ENCODE peak calls at places on chromosomes 13 and 19, in seven cellular contexts. X is heart right ventricle, Y is dorsolateral prefrontal cortex, U is thoracic aorta, N is A673, H is GM23248, M is left lung. P is an unnamed sample.

GRCh38 chr13:95968906-95969305 is 84.3 kb downstream of the UGGT2 start:
- DNase-seq in Y (no peak), H (no peak), U (no peak), M (no peak), N (no peak), X (no peak), P (no peak)

GRCh38 chr19:13899912-13900584 is 5.9 kb downstream of the BRME1 start:
- DNase-seq in N (no peak), M (no peak), U (no peak), Y (no peak), H (peak; percentile 10), X (no peak), P (no peak)

GRCh38 chr13:93364166-93364565 is 137.6 kb downstream of the GPC6 start:
- DNase-seq in H (peak; percentile 46), U (no peak), X (no peak), N (no peak), M (no peak), Y (no peak), P (no peak)

GRCh38 chr19:17332677-17333581 is 1.7 kb downstream of the ANO8 start:
- DNase-seq in M (no peak), H (peak; percentile 62), Y (no peak), N (peak; percentile 86), U (no peak), X (no peak), P (no peak)

GRCh38 chr13:30607908-30608307 is 9.8 kb upstream of the USPL1 start:
- DNase-seq in H (no peak), M (no peak), N (no peak), Y (no peak), X (no peak), U (no peak), P (peak; percentile 69)

GRCh38 chr13:36533806-36534205 is 101.5 kb downstream of the CCNA1 start:
- DNase-seq in H (no peak), Y (no peak), M (no peak), U (no peak), N (no peak), X (no peak), P (no peak)

GRCh38 chr19:43674630-43674982 is 4.6 kb upstream of the PLAUR start:
- DNase-seq in M (no peak), Y (no peak), X (peak; percentile 19), N (no peak), H (peak; percentile 62), U (no peak), P (no peak)

GRCh38 chr19:36115453-36116343 is at the start of gene TBCB:
- DNase-seq in Y (no peak), X (peak; percentile 83), M (peak; percentile 96), N (peak; percentile 38), H (peak; percentile 61), U (peak; percentile 42), P (no peak)

GRCh38 chr19:18657590-18658365 is 20.9 kb downstream of the KLHL26 start:
- DNase-seq in M (no peak), Y (no peak), N (peak; percentile 40), X (peak; percentile 84), H (peak; percentile 39), U (peak; percentile 41), P (no peak)

GRCh38 chr13:26061947-26062346 is 10.1 kb upstream of the SHISA2 start:
- DNase-seq in Y (no peak), U (no peak), H (peak; percentile 88), X (no peak), M (no peak), N (no peak), P (no peak)

GRCh38 chr13:97429681-97430081 is 4.3 kb upstream of the RAP2A start:
- DNase-seq in U (no peak), N (no peak), X (peak; percentile 5), M (no peak), Y (no peak), H (peak; percentile 88), P (no peak)

GRCh38 chr13:65926750-65927171 is 1303.4 kb downstream of the PCDH9 start:
- DNase-seq in X (peak; percentile 11), H (no peak), M (no peak), U (no peak), N (no peak), Y (no peak), P (no peak)

GRCh38 chr13:67763316-67763715 is 533.2 kb upstream of the PCDH9 start:
- DNase-seq in Y (no peak), M (no peak), H (no peak), X (no peak), U (no peak), N (peak; percentile 5), P (no peak)

GRCh38 chr19:6413291-6413690 is 11.3 kb downstream of the KHSRP start:
- DNase-seq in U (no peak), X (no peak), Y (no peak), H (no peak), N (no peak), M (no peak), P (no peak)

GRCh38 chr13:113535381-113535781 is 44.9 kb upstream of the DCUN1D2 start:
- DNase-seq in M (no peak), X (no peak), Y (no peak), H (no peak), N (no peak), U (no peak), P (no peak)

GRCh38 chr13:110576070-110576394 is 14.5 kb upstream of the RAB20 start:
- DNase-seq in U (no peak), N (no peak), H (no peak), Y (no peak), M (no peak), X (no peak), P (no peak)

GRCh38 chr13:110580800-110581199 is 19.3 kb upstream of the RAB20 start:
- DNase-seq in Y (no peak), M (no peak), X (no peak), U (no peak), N (no peak), H (peak; percentile 24), P (no peak)

GRCh38 chr13:110574161-110574560 is 12.6 kb upstream of the RAB20 start:
- DNase-seq in X (no peak), N (no peak), Y (no peak), U (no peak), H (peak; percentile 51), M (no peak), P (no peak)

GRCh38 chr13:110575322-110576069 is 14.0 kb upstream of the RAB20 start:
- DNase-seq in U (no peak), H (peak; percentile 39), M (no peak), Y (no peak), X (peak; percentile 33), N (no peak), P (no peak)

GRCh38 chr13:110576736-110577476 is 15.4 kb upstream of the RAB20 start:
- DNase-seq in U (no peak), N (no peak), Y (no peak), H (no peak), X (no peak), M (no peak), P (no peak)
- H3K27me3 ChIP-seq in U (no peaks in the 10 kb centered on the region), N (peaks cover 19% of the 10 kb centered on the region), Y (peaks cover 25% of the 10 kb centered on the region), H (peaks cover 31% of the 10 kb centered on the region), X (peaks cover 23% of the 10 kb centered on the region), M (peaks cover 37% of the 10 kb centered on the region), P (peaks cover 5% of the 10 kb centered on the region)

GRCh38 chr19:8900421-8900820 is 68.2 kb downstream of the MBD3L1 start:
- DNase-seq in M (no peak), H (no peak), U (no peak), Y (no peak), N (no peak), X (no peak), P (no peak)

GRCh38 chr19:8904597-8904996 is 72.4 kb downstream of the MBD3L1 start:
- DNase-seq in X (no peak), N (no peak), U (no peak), M (no peak), H (no peak), Y (no peak), P (no peak)

GRCh38 chr19:8902520-8902919 is 70.3 kb downstream of the MBD3L1 start:
- DNase-seq in N (no peak), M (no peak), X (no peak), H (no peak), U (no peak), Y (no peak), P (no peak)

GRCh38 chr19:8908066-8908465 is 75.9 kb downstream of the MBD3L1 start:
- DNase-seq in U (no peak), M (no peak), H (no peak), X (no peak), N (no peak), Y (no peak), P (no peak)

GRCh38 chr19:8905342-8905741 is 73.2 kb downstream of the MBD3L1 start:
- DNase-seq in N (no peak), U (no peak), M (no peak), H (no peak), Y (no peak), X (no peak), P (no peak)
- H3K27me3 ChIP-seq in N (no peaks in the 10 kb centered on the region), U (no peaks in the 10 kb centered on the region), M (no peaks in the 10 kb centered on the region), H (no peaks in the 10 kb centered on the region), Y (no peaks in the 10 kb centered on the region), X (no peaks in the 10 kb centered on the region), P (no peaks in the 10 kb centered on the region)

DNA sequence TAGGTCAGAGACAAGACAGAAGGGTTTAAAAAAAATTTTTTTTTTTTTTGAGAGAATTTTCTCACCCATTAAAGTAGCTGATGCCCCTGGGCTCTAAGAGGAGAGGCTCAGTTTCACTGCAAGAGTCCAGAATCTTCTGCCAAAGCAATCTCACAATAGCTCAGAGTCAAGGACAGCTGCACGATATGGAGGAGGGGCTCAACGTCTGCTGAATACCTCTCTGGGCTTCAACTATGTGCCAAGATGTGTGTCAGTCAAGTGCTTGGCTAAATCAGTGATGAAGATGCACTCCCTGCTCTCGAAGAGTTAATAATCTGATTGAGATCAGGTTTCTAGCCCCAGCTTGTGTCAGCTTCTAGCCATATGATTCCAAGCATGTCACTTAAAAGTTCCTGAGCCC is 46.9 kb downstream of the KLF12 start:
- DNase-seq in X (no peak), U (no peak), N (no peak), H (no peak), M (no peak), Y (no peak), P (no peak)
- H3K27me3 ChIP-seq in X (no peaks in the 10 kb centered on the region), U (no peaks in the 10 kb centered on the region), N (no peaks in the 10 kb centered on the region), H (no peaks in the 10 kb centered on the region), M (no peaks in the 10 kb centered on the region), Y (no peaks in the 10 kb centered on the region), P (no peaks in the 10 kb centered on the region)

GRCh38 chr19:1700733-1701663 is 48.6 kb upstream of the TCF3 start:
- DNase-seq in X (no peak), H (no peak), U (no peak), M (no peak), Y (no peak), N (no peak), P (no peak)

GRCh38 chr19:1699998-1700732 is 47.8 kb upstream of the TCF3 start:
- DNase-seq in X (no peak), Y (no peak), H (no peak), M (peak; percentile 74), N (no peak), U (no peak), P (no peak)

GRCh38 chr19:1707240-1707639 is 46.1 kb upstream of the ONECUT3 start:
- DNase-seq in H (no peak), U (no peak), Y (no peak), N (no peak), M (no peak), X (no peak), P (no peak)

GRCh38 chr19:1705367-1705766 is 47.9 kb upstream of the ONECUT3 start:
- DNase-seq in U (no peak), X (no peak), N (no peak), H (no peak), M (no peak), Y (no peak), P (no peak)

GRCh38 chr19:1704339-1704738 is 49.0 kb upstream of the ONECUT3 start:
- DNase-seq in Y (no peak), H (no peak), X (no peak), M (no peak), U (no peak), N (no peak), P (no peak)
- H3K27me3 ChIP-seq in Y (peaks cover 41% of the 10 kb centered on the region), H (peaks cover 23% of the 10 kb centered on the region), X (peaks cover 74% of the 10 kb centered on the region), M (peaks cover 85% of the 10 kb centered on the region), U (no peaks in the 10 kb centered on the region), N (peaks cover 32% of the 10 kb centered on the region), P (peaks cover 16% of the 10 kb centered on the region)

P was measured in CD8-positive, alpha-beta memory T cell.